ENCODE peak calls at places on chromosomes 3 and 15, in six cellular contexts. One of them, this sample, is unnamed.

GRCh38 chr15:80234883-80235282 is 17.1 kb downstream of the CTXND1 start:
- DNase-seq in IMR-90: peak; percentile 14
- DNase-seq in neural crest cell: peak; percentile 34
- DNase-seq in nephron progenitor cell: peak; percentile 39
- DNase-seq in PC-3: peak; percentile 48
- DNase-seq in GM20000: peak; percentile 57
- DNase-seq in this sample: peak; percentile 53

GRCh38 chr3:129560269-129560787 is 17.4 kb downstream of the H1-8 start:
- DNase-seq in IMR-90: peak; percentile 56
- DNase-seq in PC-3: no peak
- DNase-seq in nephron progenitor cell: peak; percentile 23
- DNase-seq in GM20000: no peak
- DNase-seq in neural crest cell: no peak
- DNase-seq in this sample: no peak

GRCh38 chr3:177591371-177591770 is 394.1 kb upstream of the TBL1XR1 start:
- DNase-seq in nephron progenitor cell: no peak
- DNase-seq in PC-3: no peak
- DNase-seq in GM20000: no peak
- DNase-seq in IMR-90: no peak
- DNase-seq in neural crest cell: no peak
- DNase-seq in this sample: no peak

GRCh38 chr3:5141760-5142159 is 19.7 kb downstream of the ARL8B start:
- DNase-seq in GM20000: no peak
- DNase-seq in IMR-90: no peak
- DNase-seq in neural crest cell: no peak
- DNase-seq in PC-3: no peak
- DNase-seq in nephron progenitor cell: no peak
- DNase-seq in this sample: no peak

GRCh38 chr3:14492948-14493881 is 46.9 kb downstream of the GRIP2 start:
- DNase-seq in GM20000: no peak
- DNase-seq in nephron progenitor cell: no peak
- DNase-seq in PC-3: no peak
- DNase-seq in IMR-90: no peak
- DNase-seq in neural crest cell: no peak
- DNase-seq in this sample: no peak

GRCh38 chr15:74399511-74400312 is 32.3 kb upstream of the CYP11A1 start:
- DNase-seq in PC-3: peak; percentile 76
- DNase-seq in neural crest cell: no peak
- DNase-seq in IMR-90: peak; percentile 89
- DNase-seq in GM20000: no peak
- DNase-seq in nephron progenitor cell: no peak
- DNase-seq in this sample: no peak

GRCh38 chr3:86996261-86996955 is 5.5 kb upstream of the VGLL3 start:
- DNase-seq in nephron progenitor cell: no peak
- DNase-seq in neural crest cell: no peak
- DNase-seq in PC-3: no peak
- DNase-seq in GM20000: no peak
- DNase-seq in IMR-90: peak; percentile 25
- DNase-seq in this sample: no peak

GRCh38 chr15:95884276-95884675 is 446.2 kb upstream of the NR2F2 start:
- DNase-seq in nephron progenitor cell: peak; percentile 35
- DNase-seq in IMR-90: no peak
- DNase-seq in GM20000: no peak
- DNase-seq in neural crest cell: no peak
- DNase-seq in PC-3: no peak
- DNase-seq in this sample: no peak

GRCh38 chr3:98966862-98967554 is 65.5 kb upstream of the DCBLD2 start:
- DNase-seq in IMR-90: no peak
- DNase-seq in neural crest cell: no peak
- DNase-seq in nephron progenitor cell: no peak
- DNase-seq in GM20000: no peak
- DNase-seq in PC-3: peak; percentile 55
- DNase-seq in this sample: no peak

GRCh38 chr3:113717818-113718217 is 21.4 kb upstream of the USF3 start:
- DNase-seq in IMR-90: no peak
- DNase-seq in neural crest cell: no peak
- DNase-seq in nephron progenitor cell: no peak
- DNase-seq in GM20000: no peak
- DNase-seq in PC-3: peak; percentile 28
- DNase-seq in this sample: no peak

GRCh38 chr3:53137835-53138446 is 7.7 kb upstream of the RFT1 start:
- DNase-seq in GM20000: no peak
- DNase-seq in PC-3: no peak
- DNase-seq in neural crest cell: no peak
- DNase-seq in nephron progenitor cell: no peak
- DNase-seq in IMR-90: peak; percentile 50
- DNase-seq in this sample: no peak

GRCh38 chr3:85303156-85303555 is 344.4 kb downstream of the CADM2 start:
- DNase-seq in IMR-90: no peak
- DNase-seq in GM20000: no peak
- DNase-seq in PC-3: no peak
- DNase-seq in neural crest cell: no peak
- DNase-seq in nephron progenitor cell: no peak
- DNase-seq in this sample: no peak

GRCh38 chr3:158102219-158102612 is 4.0 kb downstream of the SHOX2 start:
- DNase-seq in PC-3: no peak
- DNase-seq in IMR-90: no peak
- DNase-seq in neural crest cell: no peak
- DNase-seq in GM20000: no peak
- DNase-seq in nephron progenitor cell: no peak
- DNase-seq in this sample: no peak

GRCh38 chr3:107235193-107235922 is 141.9 kb upstream of the CCDC54 start:
- DNase-seq in IMR-90: peak; percentile 5
- DNase-seq in PC-3: no peak
- DNase-seq in neural crest cell: no peak
- DNase-seq in GM20000: no peak
- DNase-seq in nephron progenitor cell: peak; percentile 16
- DNase-seq in this sample: no peak

GRCh38 chr3:66406186-66406585 is 94.6 kb downstream of the LRIG1 start:
- DNase-seq in IMR-90: no peak
- DNase-seq in GM20000: no peak
- DNase-seq in PC-3: no peak
- DNase-seq in nephron progenitor cell: no peak
- DNase-seq in neural crest cell: no peak
- DNase-seq in this sample: no peak

GRCh38 chr3:146067048-146067447 is 93.9 kb downstream of the PLOD2 start:
- DNase-seq in IMR-90: peak; percentile 90
- DNase-seq in GM20000: no peak
- DNase-seq in nephron progenitor cell: no peak
- DNase-seq in neural crest cell: no peak
- DNase-seq in PC-3: peak; percentile 91
- DNase-seq in this sample: no peak

GRCh38 chr3:114809668-114810413 is 337.2 kb downstream of the ZBTB20 start:
- DNase-seq in PC-3: no peak
- DNase-seq in nephron progenitor cell: no peak
- DNase-seq in IMR-90: peak; percentile 65
- DNase-seq in neural crest cell: no peak
- DNase-seq in GM20000: peak; percentile 77
- DNase-seq in this sample: peak; percentile 55

GRCh38 chr3:182793663-182794454 is 555 bp downstream of the ATP11B start:
- DNase-seq in neural crest cell: peak; percentile 21
- DNase-seq in PC-3: peak; percentile 42
- DNase-seq in GM20000: peak; percentile 45
- DNase-seq in nephron progenitor cell: no peak
- DNase-seq in IMR-90: peak; percentile 37
- DNase-seq in this sample: no peak

GRCh38 chr3:194198938-194199337 is 63.0 kb downstream of the HES1 start:
- DNase-seq in IMR-90: no peak
- DNase-seq in PC-3: no peak
- DNase-seq in GM20000: no peak
- DNase-seq in neural crest cell: no peak
- DNase-seq in nephron progenitor cell: no peak
- DNase-seq in this sample: no peak

GRCh38 chr3:194196876-194197275 is 60.9 kb downstream of the HES1 start:
- DNase-seq in IMR-90: no peak
- DNase-seq in nephron progenitor cell: no peak
- DNase-seq in PC-3: no peak
- DNase-seq in neural crest cell: no peak
- DNase-seq in GM20000: no peak
- DNase-seq in this sample: no peak

GRCh38 chr3:194195611-194196010 is 59.7 kb downstream of the HES1 start:
- DNase-seq in GM20000: no peak
- DNase-seq in nephron progenitor cell: no peak
- DNase-seq in IMR-90: no peak
- DNase-seq in PC-3: no peak
- DNase-seq in neural crest cell: no peak
- DNase-seq in this sample: no peak

GRCh38 chr3:194197981-194198695 is 62.2 kb downstream of the HES1 start:
- DNase-seq in PC-3: no peak
- DNase-seq in neural crest cell: no peak
- DNase-seq in nephron progenitor cell: no peak
- DNase-seq in GM20000: no peak
- DNase-seq in IMR-90: no peak
- DNase-seq in this sample: no peak

GRCh38 chr3:194197396-194197960 is 61.5 kb downstream of the HES1 start:
- DNase-seq in neural crest cell: no peak
- DNase-seq in PC-3: no peak
- DNase-seq in IMR-90: no peak
- DNase-seq in GM20000: no peak
- DNase-seq in nephron progenitor cell: no peak
- DNase-seq in this sample: no peak
- TF ChIP-seq CTCF in neural crest cell: peak; percentile 27
- TF ChIP-seq CTCF in PC-3: no peak
- TF ChIP-seq CTCF in IMR-90: no peak
- TF ChIP-seq CTCF in GM20000: no peak
- TF ChIP-seq CTCF in nephron progenitor cell: no peak
- TF ChIP-seq CTCF in this sample: no peak

GRCh38 chr3:59775106-59775505 is 725.3 kb upstream of the CFAP20DC start:
- DNase-seq in IMR-90: peak; percentile 48
- DNase-seq in neural crest cell: no peak
- DNase-seq in PC-3: no peak
- DNase-seq in nephron progenitor cell: no peak
- DNase-seq in GM20000: no peak
- DNase-seq in this sample: no peak
- TF ChIP-seq CTCF in IMR-90: no peak
- TF ChIP-seq CTCF in neural crest cell: no peak
- TF ChIP-seq CTCF in PC-3: no peak
- TF ChIP-seq CTCF in nephron progenitor cell: no peak
- TF ChIP-seq CTCF in GM20000: no peak
- TF ChIP-seq CTCF in this sample: no peak

GRCh38 chr15:78768531-78769408 is 42.5 kb downstream of the ADAMTS7 start:
- DNase-seq in nephron progenitor cell: no peak
- DNase-seq in GM20000: no peak
- DNase-seq in PC-3: no peak
- DNase-seq in IMR-90: no peak
- DNase-seq in neural crest cell: no peak
- DNase-seq in this sample: no peak
- TF ChIP-seq CTCF in nephron progenitor cell: no peak
- TF ChIP-seq CTCF in GM20000: no peak
- TF ChIP-seq CTCF in PC-3: no peak
- TF ChIP-seq CTCF in IMR-90: no peak
- TF ChIP-seq CTCF in neural crest cell: no peak
- TF ChIP-seq CTCF in this sample: no peak

DNA sequence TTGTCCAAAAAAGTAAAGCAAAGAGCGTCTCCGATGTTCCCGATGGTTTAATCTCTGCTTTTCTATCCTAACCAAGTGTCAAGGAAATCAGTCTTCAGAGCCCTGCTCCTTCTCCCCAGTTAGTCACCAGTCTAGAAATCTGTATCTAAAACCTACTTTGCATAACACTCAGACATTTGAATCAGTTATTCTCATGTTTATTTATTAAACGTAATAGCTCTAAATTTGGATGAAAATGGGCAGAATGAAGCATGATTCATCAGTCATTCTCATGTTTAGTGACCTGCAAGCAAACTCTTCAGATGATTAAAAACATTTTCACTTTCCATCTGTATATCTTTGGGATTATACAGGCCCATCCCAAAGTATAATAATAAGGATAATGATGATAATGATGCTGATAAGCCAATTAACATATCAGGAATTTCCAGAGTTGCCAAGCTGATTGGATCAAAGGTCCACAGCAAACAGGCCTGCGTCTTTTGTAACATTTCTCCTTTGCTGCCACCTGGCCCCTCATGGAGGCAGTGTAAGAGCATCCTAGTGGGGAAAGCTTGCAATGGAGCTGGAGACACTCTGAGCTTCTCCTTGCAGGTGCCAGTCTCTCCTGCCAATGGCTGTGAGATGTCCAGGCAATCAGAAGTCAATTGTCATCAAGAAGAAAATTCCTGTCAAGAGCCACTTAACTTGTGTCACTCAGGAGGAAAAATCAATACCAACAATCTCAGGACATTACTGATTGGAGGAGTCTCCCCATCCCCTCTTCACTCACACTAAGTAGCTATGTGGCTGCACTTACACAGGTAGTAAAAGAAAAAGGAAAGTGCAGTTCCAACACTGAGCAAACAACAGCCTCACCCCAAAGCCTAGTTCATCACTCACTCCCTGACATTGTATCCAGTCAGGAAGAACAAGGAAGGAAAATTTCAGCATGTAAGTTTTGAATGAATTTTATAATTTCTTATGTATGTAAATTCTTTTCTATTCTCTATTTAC is 273.7 kb downstream of the IGSF11 start:
- DNase-seq in PC-3: no peak
- DNase-seq in nephron progenitor cell: no peak
- DNase-seq in GM20000: no peak
- DNase-seq in neural crest cell: no peak
- DNase-seq in IMR-90: peak; percentile 1
- DNase-seq in this sample: no peak
- TF ChIP-seq CTCF in PC-3: peak; percentile 16
- TF ChIP-seq CTCF in nephron progenitor cell: no peak
- TF ChIP-seq CTCF in GM20000: peak; percentile 13
- TF ChIP-seq CTCF in neural crest cell: peak; percentile 21
- TF ChIP-seq CTCF in IMR-90: no peak
- TF ChIP-seq CTCF in this sample: no peak

GRCh38 chr15:83565553-83566159 is 88.3 kb upstream of the ADAMTSL3 start:
- DNase-seq in neural crest cell: peak; percentile 25
- DNase-seq in PC-3: peak; percentile 71
- DNase-seq in IMR-90: peak; percentile 19
- DNase-seq in nephron progenitor cell: peak; percentile 23
- DNase-seq in GM20000: peak; percentile 39
- DNase-seq in this sample: peak; percentile 33
- TF ChIP-seq CTCF in neural crest cell: peak; percentile 81
- TF ChIP-seq CTCF in PC-3: peak; percentile 86
- TF ChIP-seq CTCF in IMR-90: peak; percentile 64
- TF ChIP-seq CTCF in nephron progenitor cell: peak; percentile 72
- TF ChIP-seq CTCF in GM20000: peak; percentile 32
- TF ChIP-seq CTCF in this sample: peak; percentile 43

DNA sequence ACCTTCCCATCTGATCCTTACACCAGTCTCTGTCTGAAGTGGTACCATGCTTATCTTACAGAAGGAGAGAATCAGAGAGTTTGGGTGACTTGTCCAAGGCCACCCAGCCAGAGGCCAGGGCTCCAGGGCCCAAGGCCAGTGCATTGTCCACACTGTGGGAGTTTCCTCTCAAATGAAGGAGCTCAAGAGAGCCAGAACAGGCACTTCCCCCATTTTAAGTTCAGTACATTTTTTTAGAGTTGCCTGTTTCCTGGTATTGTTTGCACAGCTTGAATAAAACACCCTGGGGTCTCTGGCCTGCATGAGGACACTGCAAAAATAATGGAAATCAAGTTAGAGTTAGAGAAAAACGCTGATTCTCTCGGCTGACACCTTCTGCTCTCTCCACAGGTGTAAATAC is 284.0 kb downstream of the SQOR start:
- DNase-seq in GM20000: no peak
- DNase-seq in PC-3: no peak
- DNase-seq in nephron progenitor cell: no peak
- DNase-seq in IMR-90: no peak
- DNase-seq in neural crest cell: no peak
- DNase-seq in this sample: no peak
- TF ChIP-seq CTCF in GM20000: no peak
- TF ChIP-seq CTCF in PC-3: no peak
- TF ChIP-seq CTCF in nephron progenitor cell: no peak
- TF ChIP-seq CTCF in IMR-90: no peak
- TF ChIP-seq CTCF in neural crest cell: no peak
- TF ChIP-seq CTCF in this sample: no peak

GRCh38 chr3:36701249-36701572 is 63.1 kb downstream of the DCLK3 start:
- DNase-seq in nephron progenitor cell: no peak
- DNase-seq in IMR-90: no peak
- DNase-seq in neural crest cell: no peak
- DNase-seq in GM20000: no peak
- DNase-seq in PC-3: no peak
- DNase-seq in this sample: no peak
- TF ChIP-seq CTCF in nephron progenitor cell: no peak
- TF ChIP-seq CTCF in IMR-90: no peak
- TF ChIP-seq CTCF in neural crest cell: peak; percentile 17
- TF ChIP-seq CTCF in GM20000: no peak
- TF ChIP-seq CTCF in PC-3: no peak
- TF ChIP-seq CTCF in this sample: no peak